ENCODE peak calls at places on chromosomes 16 and 17, in four cellular contexts. One of them, this sample, is unnamed.

GRCh38 chr17:48510761-48511604 is 19.8 kb downstream of the HOXB1 start:
- DNase-seq in WTC11: no peak
- DNase-seq in HepG2: no peak
- DNase-seq in SK-N-SH: no peak
- DNase-seq in this sample: no peak

GRCh38 chr17:10681866-10682446 is 15.4 kb downstream of the SCO1 start:
- DNase-seq in HepG2: no peak
- DNase-seq in SK-N-SH: no peak
- DNase-seq in WTC11: no peak
- DNase-seq in this sample: no peak

GRCh38 chr17:263773-264172 is 82.3 kb upstream of the DOC2B start:
- DNase-seq in SK-N-SH: no peak
- DNase-seq in HepG2: no peak
- DNase-seq in WTC11: no peak
- DNase-seq in this sample: no peak

GRCh38 chr17:40735016-40735415 is 20.1 kb downstream of the KRT25 start:
- DNase-seq in SK-N-SH: no peak
- DNase-seq in WTC11: no peak
- DNase-seq in HepG2: no peak
- DNase-seq in this sample: no peak

GRCh38 chr16:87173294-87173883 is 143.8 kb downstream of the C16orf95 start:
- DNase-seq in SK-N-SH: no peak
- DNase-seq in WTC11: no peak
- DNase-seq in HepG2: no peak
- DNase-seq in this sample: no peak

GRCh38 chr17:48720263-48721008 is 1.9 kb downstream of the PRAC1 start:
- DNase-seq in HepG2: no peak
- DNase-seq in WTC11: no peak
- DNase-seq in SK-N-SH: no peak
- DNase-seq in this sample: no peak

GRCh38 chr16:68079616-68080344 is 5.4 kb upstream of the NFATC3 start:
- DNase-seq in WTC11: no peak
- DNase-seq in HepG2: peak; percentile 97
- DNase-seq in SK-N-SH: no peak
- DNase-seq in this sample: peak; percentile 92

GRCh38 chr16:4660454-4661007 is 32.8 kb upstream of the NUDT16L1 start:
- DNase-seq in HepG2: peak; percentile 84
- DNase-seq in SK-N-SH: peak; percentile 50
- DNase-seq in WTC11: no peak
- DNase-seq in this sample: no peak

GRCh38 chr17:76268015-76268749 is 3.0 kb downstream of the UBALD2 start:
- DNase-seq in SK-N-SH: peak; percentile 39
- DNase-seq in HepG2: no peak
- DNase-seq in WTC11: no peak
- DNase-seq in this sample: peak; percentile 63

GRCh38 chr16:49355923-49356665 is 17.5 kb upstream of the C16orf78 start:
- DNase-seq in HepG2: no peak
- DNase-seq in WTC11: no peak
- DNase-seq in SK-N-SH: no peak
- DNase-seq in this sample: no peak

GRCh38 chr16:4987580-4988374 is 29.6 kb downstream of the SEC14L5 start:
- DNase-seq in HepG2: no peak
- DNase-seq in SK-N-SH: peak; percentile 73
- DNase-seq in WTC11: peak; percentile 53
- DNase-seq in this sample: peak; percentile 43

GRCh38 chr16:81107506-81107905 is 11.3 kb upstream of the GCSH start:
- DNase-seq in WTC11: no peak
- DNase-seq in SK-N-SH: no peak
- DNase-seq in HepG2: peak; percentile 48
- DNase-seq in this sample: no peak

DNA sequence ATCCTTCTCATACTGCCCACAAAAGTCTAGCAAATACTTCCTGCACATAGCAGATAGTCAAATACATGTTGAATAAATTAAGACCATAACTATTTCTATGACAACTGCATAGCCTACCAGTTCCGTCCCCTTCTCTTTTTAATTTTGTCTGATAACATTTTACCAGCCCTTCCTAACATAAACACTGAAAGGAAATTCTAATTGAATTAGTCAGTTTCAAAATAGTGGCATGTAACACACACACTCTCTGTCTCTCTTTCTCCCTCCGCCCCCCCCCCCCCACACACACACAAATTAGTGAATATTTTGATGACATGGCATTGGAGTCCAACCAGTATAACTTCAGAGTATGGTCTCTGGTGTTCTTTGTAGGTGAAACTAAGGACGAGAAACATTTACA is 41.8 kb downstream of the TNRC6C start:
- DNase-seq in HepG2: no peak
- DNase-seq in WTC11: no peak
- DNase-seq in SK-N-SH: peak; percentile 54
- DNase-seq in this sample: no peak
- TF ChIP-seq FOXJ3 in HepG2: no peak
- TF ChIP-seq FOXJ3 in WTC11: no peak
- TF ChIP-seq FOXJ3 in SK-N-SH: no peak
- TF ChIP-seq FOXJ3 in this sample: no peak

GRCh38 chr17:72774251-72774650 is 318.2 kb downstream of the SLC39A11 start:
- DNase-seq in SK-N-SH: no peak
- DNase-seq in HepG2: no peak
- DNase-seq in WTC11: no peak
- DNase-seq in this sample: no peak

GRCh38 chr17:72772331-72772821 is 320.1 kb downstream of the SLC39A11 start:
- DNase-seq in HepG2: no peak
- DNase-seq in WTC11: no peak
- DNase-seq in SK-N-SH: no peak
- DNase-seq in this sample: no peak

GRCh38 chr17:72778161-72779151 is 314.0 kb downstream of the SLC39A11 start:
- DNase-seq in SK-N-SH: peak; percentile 75
- DNase-seq in WTC11: no peak
- DNase-seq in HepG2: no peak
- DNase-seq in this sample: peak; percentile 15

GRCh38 chr17:72775914-72776313 is 316.6 kb downstream of the SLC39A11 start:
- DNase-seq in WTC11: no peak
- DNase-seq in SK-N-SH: peak; percentile 65
- DNase-seq in HepG2: no peak
- DNase-seq in this sample: no peak

GRCh38 chr17:72775237-72775636 is 317.3 kb downstream of the SLC39A11 start:
- DNase-seq in HepG2: no peak
- DNase-seq in WTC11: no peak
- DNase-seq in SK-N-SH: no peak
- DNase-seq in this sample: no peak
- TF ChIP-seq FOXJ3 in HepG2: no peak
- TF ChIP-seq FOXJ3 in WTC11: no peak
- TF ChIP-seq FOXJ3 in SK-N-SH: no peak
- TF ChIP-seq FOXJ3 in this sample: no peak

DNA sequence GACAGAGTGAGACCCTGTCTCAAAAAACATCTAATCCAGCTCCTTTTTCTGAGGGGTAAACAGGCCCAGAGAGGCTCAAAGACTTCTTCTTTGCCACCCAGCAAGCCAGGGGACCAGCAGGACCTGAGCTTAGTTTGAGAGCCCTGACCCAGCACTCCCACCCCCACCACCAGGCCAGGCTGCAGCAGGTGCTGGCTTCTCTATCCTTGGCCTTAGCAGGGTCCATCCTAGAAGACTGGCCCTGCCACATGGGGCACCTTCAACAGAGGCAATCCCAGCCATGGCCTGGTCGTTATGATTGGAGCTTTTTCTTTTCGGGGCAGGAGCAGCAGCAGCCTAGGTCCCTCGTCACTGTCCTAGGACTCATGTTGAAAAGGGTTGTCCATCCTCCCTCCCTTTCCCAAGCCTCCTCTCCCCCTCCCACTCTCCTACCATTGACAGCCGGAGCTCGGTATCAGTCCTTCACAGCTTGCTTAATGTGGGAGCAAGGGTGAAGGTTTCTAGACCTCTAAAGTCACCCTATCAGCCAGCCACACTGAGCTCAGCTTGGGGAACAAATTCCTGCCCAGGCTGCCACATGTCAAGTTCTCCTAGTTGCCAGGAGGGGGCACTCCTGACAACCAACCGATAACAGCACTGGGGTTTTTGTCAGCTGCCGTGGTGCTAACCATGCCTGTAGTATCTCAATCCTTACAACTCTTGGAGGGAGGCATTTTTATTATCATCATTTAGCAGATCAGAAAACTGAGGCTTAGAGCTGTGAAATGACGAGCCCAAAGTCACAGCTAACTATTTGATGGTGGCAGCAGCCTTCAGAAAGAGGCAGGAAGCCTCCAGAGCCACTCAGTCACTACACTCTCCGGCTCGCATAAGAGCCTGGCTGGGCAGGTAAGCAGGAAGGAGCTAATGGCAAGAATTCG is 11.2 kb downstream of the MRPL27 start:
- DNase-seq in HepG2: peak; percentile 75
- DNase-seq in SK-N-SH: peak; percentile 90
- DNase-seq in WTC11: peak; percentile 61
- DNase-seq in this sample: peak; percentile 86
- TF ChIP-seq FOXJ3 in HepG2: no peak
- TF ChIP-seq FOXJ3 in SK-N-SH: no peak
- TF ChIP-seq FOXJ3 in WTC11: no peak
- TF ChIP-seq FOXJ3 in this sample: no peak

GRCh38 chr17:19645608-19646250 is 2.8 kb upstream of the ALDH3A2 start:
- DNase-seq in SK-N-SH: peak; percentile 47
- DNase-seq in HepG2: peak; percentile 29
- DNase-seq in WTC11: peak; percentile 82
- DNase-seq in this sample: peak; percentile 35
- TF ChIP-seq FOXJ3 in SK-N-SH: no peak
- TF ChIP-seq FOXJ3 in HepG2: no peak
- TF ChIP-seq FOXJ3 in WTC11: no peak
- TF ChIP-seq FOXJ3 in this sample: no peak

DNA sequence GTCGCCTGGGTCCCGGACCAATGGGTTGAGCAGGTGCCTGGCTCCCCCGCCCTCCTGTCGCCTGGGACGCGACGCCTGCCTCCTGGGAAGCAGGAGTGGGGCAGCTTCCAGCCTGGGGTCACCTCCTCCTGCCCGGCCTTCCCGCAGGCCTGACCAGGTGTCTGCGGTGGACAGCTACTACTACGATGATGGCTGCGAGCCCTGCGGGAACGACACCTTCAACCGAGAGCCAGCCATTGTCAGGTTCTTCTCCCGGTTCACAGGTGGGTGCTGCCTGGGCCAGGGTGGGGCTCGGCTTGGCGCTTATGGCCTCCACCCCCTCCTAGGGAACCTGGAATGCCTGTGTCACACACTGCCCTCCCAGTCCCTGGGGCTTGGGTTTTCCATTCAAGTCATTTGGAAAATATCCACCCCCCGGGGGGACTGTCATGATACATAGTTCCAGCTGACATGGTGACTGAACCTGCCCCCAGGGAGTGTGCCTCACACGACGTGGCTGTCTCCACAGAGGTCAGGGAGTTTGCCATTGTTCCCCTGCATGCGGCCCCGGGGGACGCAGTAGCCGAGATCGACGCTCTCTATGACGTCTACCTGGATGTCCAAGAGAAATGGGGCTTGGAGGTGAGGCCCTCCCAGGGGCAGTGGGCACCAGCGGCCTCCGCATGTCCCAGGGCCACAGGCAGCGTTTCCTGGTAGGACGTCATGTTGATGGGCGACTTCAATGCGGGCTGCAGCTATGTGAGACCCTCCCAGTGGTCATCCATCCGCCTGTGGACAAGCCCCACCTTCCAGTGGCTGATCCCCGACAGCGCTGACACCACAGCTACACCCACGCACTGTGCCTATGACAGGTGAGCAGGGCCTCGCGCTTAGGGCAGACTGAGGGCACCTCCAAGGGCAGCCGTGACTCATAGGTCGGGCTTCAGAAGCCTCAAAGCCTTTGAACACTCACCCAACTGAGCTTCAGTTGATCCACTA is 2.3 kb downstream of the DNASE1 start:
- DNase-seq in WTC11: peak; percentile 15
- DNase-seq in HepG2: no peak
- DNase-seq in SK-N-SH: no peak
- DNase-seq in this sample: no peak
- TF ChIP-seq FOXJ3 in WTC11: no peak
- TF ChIP-seq FOXJ3 in HepG2: no peak
- TF ChIP-seq FOXJ3 in SK-N-SH: no peak
- TF ChIP-seq FOXJ3 in this sample: no peak

GRCh38 chr17:6426356-6427101 is 8.4 kb downstream of the AIPL1 start:
- DNase-seq in HepG2: no peak
- DNase-seq in WTC11: no peak
- DNase-seq in SK-N-SH: no peak
- DNase-seq in this sample: no peak

GRCh38 chr17:6429266-6429665 is 5.7 kb downstream of the AIPL1 start:
- DNase-seq in HepG2: no peak
- DNase-seq in WTC11: no peak
- DNase-seq in SK-N-SH: no peak
- DNase-seq in this sample: no peak

GRCh38 chr17:6425407-6425806 is 9.5 kb downstream of the AIPL1 start:
- DNase-seq in HepG2: no peak
- DNase-seq in SK-N-SH: no peak
- DNase-seq in WTC11: no peak
- DNase-seq in this sample: no peak

GRCh38 chr17:6428207-6428965 is 6.5 kb downstream of the AIPL1 start:
- DNase-seq in WTC11: no peak
- DNase-seq in SK-N-SH: no peak
- DNase-seq in HepG2: no peak
- DNase-seq in this sample: no peak

DNA sequence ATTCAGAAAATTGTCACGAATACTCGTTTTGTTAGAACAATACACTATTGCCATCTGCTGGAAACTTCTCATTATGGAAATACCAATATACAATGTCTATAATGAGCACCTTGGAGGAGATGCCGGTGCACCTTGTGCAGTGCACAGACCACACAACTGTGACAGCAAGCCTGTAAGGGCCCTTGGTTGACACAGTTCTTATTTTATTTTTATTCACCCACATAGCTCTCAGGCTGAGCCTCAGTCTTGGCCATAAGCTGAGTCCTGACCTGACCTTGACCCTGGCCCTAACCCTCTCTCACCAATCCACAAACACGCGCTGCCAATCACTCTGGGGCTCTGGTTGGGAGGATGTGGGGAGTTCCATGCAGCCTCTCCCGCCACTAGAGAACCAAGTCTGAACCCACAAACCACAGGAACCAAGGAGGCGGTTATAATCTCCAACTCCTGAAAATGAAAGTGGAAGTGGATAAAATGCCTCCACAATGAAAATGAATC is 7.6 kb downstream of the AIPL1 start:
- DNase-seq in SK-N-SH: no peak
- DNase-seq in WTC11: no peak
- DNase-seq in HepG2: no peak
- DNase-seq in this sample: no peak
- TF ChIP-seq FOXJ3 in SK-N-SH: no peak
- TF ChIP-seq FOXJ3 in WTC11: no peak
- TF ChIP-seq FOXJ3 in HepG2: no peak
- TF ChIP-seq FOXJ3 in this sample: no peak

This sample was measured in K562.